ENCODE peak calls at places on chromosome 10, in seven cellular contexts. S is stimulated activated CD4-positive, alpha-beta T cell treated with anti-CD3 and anti-CD28 coated beads, Interleukin-1b, Interleukin-23, amount 100 ng/mL, for 24 hours; M is NCI-H1436; A is fibroblast of pulmonary artery; Y is T-helper 2 cell; C is adrenal gland; Z is OCI-LY7. J is an unnamed sample.

GRCh38 chr10:71288461-71288860 is 30.6 kb upstream of the SLC29A3 start:
- DNase-seq in S (no peak), M (no peak), A (no peak), Y (no peak), C (no peak), Z (no peak), J (no peak)

GRCh38 chr10:132705173-132705572 is 80.8 kb downstream of the NKX6-2 start:
- DNase-seq in S (no peak), M (no peak), A (no peak), Y (no peak), C (no peak), Z (no peak), J (no peak)

GRCh38 chr10:59499460-59499859 is 137.1 kb upstream of the FAM13C start:
- DNase-seq in S (no peak), M (no peak), A (no peak), Y (no peak), C (no peak), Z (no peak), J (no peak)

GRCh38 chr10:6583447-6583846 is 3.4 kb upstream of the PRKCQ start:
- DNase-seq in S (no peak), M (no peak), A (no peak), Y (no peak), C (no peak), Z (no peak), J (no peak)

GRCh38 chr10:114565066-114565465 is 93.0 kb downstream of the ABLIM1 start:
- DNase-seq in S (no peak), M (no peak), A (no peak), Y (no peak), C (no peak), Z (no peak), J (no peak)

GRCh38 chr10:73992899-73993788 is 4.8 kb upstream of the VCL start:
- DNase-seq in S (no peak), M (no peak), A (peak; percentile 54), Y (no peak), C (no peak), Z (no peak), J (no peak)

GRCh38 chr10:49318751-49319150 is 19.8 kb downstream of the C10orf71 start:
- DNase-seq in S (no peak), M (no peak), A (no peak), Y (no peak), C (no peak), Z (no peak), J (no peak)

GRCh38 chr10:52623761-52624160 is 148.8 kb downstream of the MBL2 start:
- DNase-seq in S (no peak), M (no peak), A (peak; percentile 62), Y (no peak), C (no peak), Z (no peak), J (no peak)

GRCh38 chr10:128124813-128125403 is 1.3 kb downstream of the MKI67 start:
- DNase-seq in S (no peak), M (no peak), A (no peak), Y (no peak), C (no peak), Z (peak; percentile 22), J (no peak)

GRCh38 chr10:16923309-16923708 is 106.1 kb upstream of the RSU1 start:
- DNase-seq in S (no peak), M (no peak), A (peak; percentile 31), Y (no peak), C (no peak), Z (no peak), J (no peak)

GRCh38 chr10:131034451-131034850 is 277.1 kb downstream of the TCERG1L start:
- DNase-seq in S (no peak), M (no peak), A (no peak), Y (no peak), C (no peak), Z (no peak), J (no peak)